ENCODE peak calls at places on chromosomes 16 and 17, in seven cellular contexts. A is transverse colon, N is lung, T is AG10803, X is foreskin fibroblast, P is body of pancreas, Z is lower leg skin. W is an unnamed sample.

GRCh38 chr17:8828517-8828875 is 29.3 kb upstream of the MFSD6L start:
- DNase-seq in T (no peak), P (no peak), N (no peak), X (no peak), Z (no peak), A (no peak), W (no peak)

GRCh38 chr16:66933776-66934137 is 445 bp downstream of the CIAO2B start:
- DNase-seq in N (no peak), X (no peak), P (no peak), T (no peak), Z (no peak), A (no peak), W (no peak)

GRCh38 chr16:77657016-77657415 is 65.3 kb upstream of the NUDT7 start:
- DNase-seq in Z (no peak), N (no peak), X (no peak), T (peak), A (no peak), P (no peak), W (no peak)

GRCh38 chr16:15798671-15799070 is 58.2 kb downstream of the MYH11 start:
- DNase-seq in A (no peak), N (no peak), Z (no peak), T (no peak), X (no peak), P (no peak), W (no peak)

GRCh38 chr16:82146957-82147356 is 23.1 kb downstream of the MPHOSPH6 start:
- DNase-seq in N (no peak), Z (no peak), A (no peak), X (no peak), T (no peak), P (no peak), W (no peak)

GRCh38 chr16:27520982-27521673 is 28.6 kb downstream of the GTF3C1 start:
- DNase-seq in Z (no peak), P (peak), X (no peak), T (no peak), A (no peak), N (no peak), W (no peak)

GRCh38 chr17:2181206-2181983 is 122.2 kb downstream of the SMG6 start:
- DNase-seq in X (peak), N (peak), Z (no peak), P (peak), A (peak), T (peak), W (peak)

GRCh38 chr16:88065747-88066142 is 114.5 kb downstream of the BANP start:
- DNase-seq in Z (no peak), A (no peak), N (no peak), P (no peak), T (no peak), X (no peak), W (no peak)

GRCh38 chr17:68785565-68786486 is 169.4 kb downstream of the ABCA8 start:
- DNase-seq in N (no peak), A (no peak), P (no peak), X (no peak), Z (no peak), T (no peak), W (no peak)
- TF ChIP-seq CTCF in N (no peak), A (no peak), P (no peak), X (no peak), Z (no peak), T (peak), W (peak)

GRCh38 chr17:44912763-44913544 is 2.3 kb downstream of the GFAP start:
- DNase-seq in T (no peak), P (no peak), N (no peak), A (no peak), Z (no peak), X (no peak), W (no peak)

GRCh38 chr17:44909681-44910144 is 5.6 kb downstream of the GFAP start:
- DNase-seq in A (no peak), T (peak), X (peak), Z (no peak), P (no peak), N (no peak), W (no peak)

GRCh38 chr17:44913676-44914075 is 1.6 kb downstream of the GFAP start:
- DNase-seq in N (no peak), T (no peak), X (no peak), Z (no peak), A (no peak), P (no peak), W (no peak)

GRCh38 chr17:44910231-44911106 is 4.8 kb downstream of the GFAP start:
- DNase-seq in A (no peak), X (no peak), P (no peak), Z (no peak), N (no peak), T (no peak), W (no peak)

GRCh38 chr17:44911133-44912001 is 3.9 kb downstream of the GFAP start:
- DNase-seq in A (peak), P (peak), X (peak), N (peak), Z (no peak), T (peak), W (no peak)
- H3K4me3 ChIP-seq in A (no peak), P (no peak), X (no peak), N (no peak), Z (no peak), T (peak), W (peak)

GRCh38 chr16:49995720-49996119 is 29.3 kb upstream of the CNEP1R1 start:
- DNase-seq in N (no peak), P (no peak), X (no peak), T (no peak), Z (no peak), A (no peak), W (no peak)
- TF ChIP-seq CTCF in N (no peak), P (no peak), X (no peak), T (no peak), Z (no peak), A (no peak), W (no peak)

DNA sequence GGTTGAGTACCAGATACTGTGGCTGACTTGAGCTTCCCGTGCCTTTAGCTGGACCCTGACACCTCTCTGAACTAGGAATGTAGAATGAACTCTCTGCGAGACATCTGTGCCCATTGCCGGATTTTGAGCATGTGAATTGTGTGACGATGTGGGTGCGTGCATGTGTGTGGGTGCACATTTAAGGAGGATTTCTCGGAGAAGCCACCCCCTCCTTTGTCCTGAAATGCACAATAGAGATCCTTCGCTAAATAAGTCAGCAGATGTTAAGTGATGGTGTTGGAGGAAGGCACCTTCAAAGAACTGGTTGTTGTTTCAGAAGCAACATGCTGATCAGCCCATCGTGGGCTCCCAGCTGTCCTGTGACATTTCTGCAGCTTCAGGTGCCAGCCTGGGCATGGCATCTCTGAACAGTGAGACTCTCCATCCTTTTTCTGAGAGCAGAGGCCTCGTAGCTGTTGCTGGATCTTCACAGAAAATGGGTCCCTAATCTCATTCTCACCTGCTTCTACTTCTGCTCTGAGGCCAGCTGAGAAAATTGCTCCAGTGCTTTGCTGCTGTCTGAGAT is 194.9 kb downstream of the MSI2 start:
- DNase-seq in T (no peak), Z (no peak), X (no peak), P (no peak), N (no peak), A (no peak), W (no peak)
- H3K4me3 ChIP-seq in T (no peak), Z (no peak), X (no peak), P (no peak), N (no peak), A (no peak), W (no peak)

DNA sequence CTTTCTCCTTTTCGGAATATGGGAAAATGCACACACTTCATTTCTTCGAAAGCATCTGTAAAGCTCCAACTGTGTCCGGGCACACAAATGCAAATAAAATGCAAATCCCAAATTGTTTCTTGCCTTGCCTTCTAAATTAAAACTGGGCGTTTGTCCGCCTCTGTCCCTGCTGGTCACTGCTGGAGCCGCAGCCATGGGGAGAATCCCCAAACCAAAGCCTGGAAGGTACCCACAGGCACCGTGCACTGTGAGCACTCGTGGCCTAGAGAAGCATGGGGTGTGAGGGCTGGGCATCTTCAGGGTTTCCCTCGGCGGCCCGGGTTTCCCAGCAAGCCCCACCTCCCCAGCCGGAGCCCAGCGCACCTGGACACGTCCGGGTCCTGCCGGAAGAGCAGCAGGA is 2.9 kb downstream of the SLC47A2 start:
- DNase-seq in X (no peak), P (no peak), N (no peak), A (no peak), T (no peak), Z (no peak), W (no peak)
- TF ChIP-seq CTCF in X (peak), P (no peak), N (no peak), A (no peak), T (peak), Z (no peak), W (peak)

GRCh38 chr17:48593126-48593829 is at the start of gene HOXB5:
- DNase-seq in Z (no peak), X (no peak), T (no peak), N (no peak), P (no peak), A (no peak), W (no peak)

GRCh38 chr17:48595107-48595999 is 1.8 kb upstream of the HOXB5 start:
- DNase-seq in Z (no peak), N (no peak), X (no peak), A (no peak), T (no peak), P (no peak), W (no peak)

GRCh38 chr17:48594412-48595106 is 980 bp upstream of the HOXB5 start:
- DNase-seq in Z (no peak), X (no peak), N (no peak), P (no peak), A (no peak), T (no peak), W (no peak)

GRCh38 chr17:48592592-48592991 is 987 bp downstream of the HOXB5 start:
- DNase-seq in X (no peak), N (no peak), A (no peak), P (no peak), T (no peak), Z (no peak), W (no peak)

DNA sequence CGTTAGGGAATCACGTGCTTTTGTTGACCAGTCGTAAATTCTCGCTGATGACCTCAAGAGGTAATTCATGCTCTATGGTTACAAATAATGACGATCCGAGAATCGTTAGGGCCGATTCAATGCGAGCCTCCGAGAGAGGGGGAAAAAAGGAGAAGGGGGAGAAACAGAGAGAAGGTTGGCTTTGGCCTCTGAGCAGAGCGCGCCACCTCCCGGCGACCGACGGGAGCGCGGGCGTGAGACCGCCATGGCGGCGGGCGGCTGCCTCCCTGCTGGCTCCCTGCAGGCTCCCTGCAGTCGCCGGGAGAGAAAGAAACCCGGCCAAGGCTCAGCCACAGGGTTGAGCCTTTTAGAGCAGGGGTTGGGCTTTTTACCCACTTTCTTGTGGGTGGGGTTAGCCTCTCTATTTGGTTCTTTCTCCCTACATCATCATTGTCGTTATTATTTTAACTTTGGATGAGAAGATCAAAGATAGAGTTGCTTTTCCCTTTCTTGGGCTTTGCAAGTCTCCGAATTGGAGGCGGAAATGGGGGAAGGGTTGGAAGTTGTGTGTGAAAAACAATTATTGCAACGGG is 347 bp upstream of the HOXB5 start:
- DNase-seq in X (peak), T (peak), N (peak), P (peak), Z (peak), A (peak), W (no peak)
- H3K4me3 ChIP-seq in X (no peak), T (peak), N (no peak), P (no peak), Z (no peak), A (no peak), W (no peak)

DNA sequence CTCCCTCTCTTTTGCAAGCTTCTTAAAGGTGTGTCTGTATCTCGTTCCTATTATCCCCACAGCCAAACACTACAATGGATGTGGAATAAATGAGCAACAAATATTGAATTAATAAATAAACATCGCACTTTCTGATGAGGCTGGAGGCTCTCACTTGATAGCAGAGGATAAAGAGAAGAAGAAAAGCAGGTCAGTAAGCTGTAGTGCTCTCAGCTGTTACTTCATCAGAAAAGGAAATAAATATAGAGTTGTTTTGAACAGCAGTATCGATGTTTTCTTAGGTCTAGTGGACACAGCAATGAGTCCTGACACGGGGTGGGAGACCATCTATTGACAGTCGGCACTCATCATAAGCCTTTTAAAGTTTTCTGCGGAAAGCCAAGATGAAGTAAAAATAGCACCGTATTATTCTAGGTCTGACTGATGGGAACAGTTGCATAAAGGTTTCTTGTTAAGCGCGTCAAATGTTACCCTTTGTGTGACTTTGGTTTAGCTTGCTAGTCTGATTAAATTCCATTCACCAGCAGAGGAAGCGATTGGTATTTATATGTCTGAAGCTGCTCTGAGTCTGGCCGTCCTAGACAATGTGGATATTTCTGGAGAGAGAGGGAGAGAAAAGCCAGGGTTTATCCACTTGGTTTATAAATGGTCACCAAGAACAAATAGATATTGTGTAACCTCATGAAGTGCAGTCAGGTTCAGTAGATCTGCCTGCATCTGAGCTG is 646.1 kb downstream of the CDH11 start:
- DNase-seq in Z (no peak), T (peak), N (no peak), P (no peak), X (no peak), A (no peak), W (no peak)
- TF ChIP-seq CTCF in Z (no peak), T (no peak), N (no peak), P (no peak), X (no peak), A (no peak), W (no peak)

GRCh38 chr17:81925860-81926450 is 1.6 kb downstream of the MAFG start:
- DNase-seq in N (no peak), X (no peak), T (no peak), Z (no peak), A (no peak), P (no peak), W (no peak)
- H3K4me3 ChIP-seq in N (peak), X (peak), T (peak), Z (no peak), A (no peak), P (no peak), W (peak)

GRCh38 chr17:5785867-5786509 is 201.7 kb upstream of the NLRP1 start:
- DNase-seq in A (no peak), T (peak), X (peak), P (no peak), N (no peak), Z (no peak), W (no peak)
- TF ChIP-seq CTCF in A (no peak), T (peak), X (no peak), P (no peak), N (no peak), Z (no peak), W (no peak)